ENCODE peak calls at places on chromosomes 7 and 10, in six cellular contexts. B is HCT116, D is SK-N-SH, M is Panc1, A is K562, W is GM12878. U is an unnamed sample.
A peak's percentile ranks its signal among the peaks of the same experiment; 100 is the strongest.

GRCh38 chr10:20006169-20006870 is 190.1 kb downstream of the PLXDC2 start:
- DNase-seq in D (no peak), A (no peak), W (no peak), M (no peak), B (no peak), U (no peak)

GRCh38 chr7:138370956-138371355 is 89.1 kb upstream of the TRIM24 start:
- DNase-seq in A (no peak), B (no peak), W (no peak), M (no peak), D (no peak), U (no peak)

GRCh38 chr7:140222797-140223196 is 46.0 kb upstream of the KDM7A start:
- DNase-seq in M (no peak), D (no peak), B (no peak), A (no peak), W (no peak), U (no peak)

GRCh38 chr10:110859206-110859946 is 12.4 kb upstream of the PDCD4 start:
- DNase-seq in A (no peak), W (no peak), M (no peak), D (no peak), B (no peak), U (no peak)

GRCh38 chr7:23117841-23118240 is 12.3 kb downstream of the KLHL7 start:
- DNase-seq in D (no peak), B (no peak), W (no peak), A (no peak), M (no peak), U (no peak)

GRCh38 chr10:68434657-68435056 is 27.6 kb upstream of the RUFY2 start:
- DNase-seq in D (no peak), W (no peak), B (no peak), A (no peak), M (no peak), U (no peak)

GRCh38 chr10:75396861-75397570 is 4.5 kb downstream of the ZNF503 start:
- DNase-seq in B (no peak), A (no peak), D (no peak), W (no peak), M (no peak), U (no peak)

GRCh38 chr10:100510533-100511308 is 8.9 kb downstream of the SEC31B start:
- DNase-seq in M (no peak), A (no peak), B (no peak), W (no peak), D (no peak), U (no peak)

GRCh38 chr7:141014091-141014490 is 661 bp downstream of the MRPS33 start:
- DNase-seq in W (no peak), D (peak; percentile 38), B (no peak), M (no peak), A (peak; percentile 43), U (no peak)

GRCh38 chr7:37912756-37913155 is 3.9 kb downstream of the SFRP4 start:
- DNase-seq in B (no peak), W (no peak), A (no peak), D (no peak), M (no peak), U (no peak)

GRCh38 chr10:28839600-28840007 is 162.3 kb downstream of the BAMBI start:
- DNase-seq in B (peak; percentile 45), W (no peak), M (no peak), A (peak; percentile 25), D (peak; percentile 28), U (peak; percentile 21)

GRCh38 chr7:66183700-66184099 is 21.4 kb upstream of the TPST1 start:
- DNase-seq in A (no peak), W (no peak), M (no peak), B (no peak), D (no peak), U (no peak)

GRCh38 chr7:26857534-26858228 is 6.7 kb downstream of the SKAP2 start:
- DNase-seq in D (peak; percentile 13), M (no peak), B (no peak), W (no peak), A (no peak), U (no peak)

GRCh38 chr7:118586248-118586647 is 361.7 kb downstream of the ANKRD7 start:
- DNase-seq in A (no peak), M (no peak), W (no peak), B (no peak), D (no peak), U (no peak)

GRCh38 chr7:118590107-118590506 is 365.6 kb downstream of the ANKRD7 start:
- DNase-seq in M (no peak), B (peak; percentile 3), A (no peak), D (no peak), W (no peak), U (no peak)
- TF ChIP-seq REST in M (no peak), B (no peak), A (no peak), D (no peak), W (no peak), U (no peak)

DNA sequence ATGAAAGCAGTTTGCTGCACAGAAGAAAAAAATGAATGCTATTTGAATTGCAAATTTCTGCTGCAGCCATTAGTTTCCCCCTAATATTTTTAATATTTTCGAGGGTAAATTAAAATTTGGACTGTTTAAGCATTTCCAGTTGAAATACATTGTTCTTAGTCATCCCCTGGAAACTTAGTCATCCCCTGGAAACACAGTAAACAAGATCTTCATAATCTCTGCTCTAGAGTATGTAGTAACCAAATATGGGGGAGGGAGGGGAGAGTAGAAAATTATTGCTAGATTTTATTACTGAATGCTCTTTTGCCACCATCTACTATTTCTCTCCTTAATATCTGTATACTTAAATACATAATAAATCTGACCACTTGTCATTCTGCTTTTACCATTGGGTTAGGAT is 1053.3 kb downstream of the SORCS1 start:
- DNase-seq in B (no peak), A (no peak), D (no peak), W (no peak), M (no peak), U (no peak)
- TF ChIP-seq SIN3A in B (no peak), A (no peak), D (no peak), W (no peak), M (no peak), U (no peak)

GRCh38 chr7:90595801-90596683 is at the start of gene CDK14:
- DNase-seq in A (peak; percentile 84), M (no peak), B (peak; percentile 23), W (no peak), D (peak; percentile 96), U (peak; percentile 46)

GRCh38 chr7:90594791-90595317 is 1.3 kb upstream of the CDK14 start:
- DNase-seq in W (no peak), A (no peak), D (peak; percentile 32), B (no peak), M (no peak), U (no peak)

GRCh38 chr7:90595341-90595800 is 750 bp upstream of the CDK14 start:
- DNase-seq in D (no peak), M (no peak), W (no peak), A (no peak), B (no peak), U (no peak)

GRCh38 chr7:90593205-90593604 is 2.9 kb upstream of the CDK14 start:
- DNase-seq in W (no peak), A (no peak), D (peak; percentile 68), B (no peak), M (no peak), U (no peak)

DNA sequence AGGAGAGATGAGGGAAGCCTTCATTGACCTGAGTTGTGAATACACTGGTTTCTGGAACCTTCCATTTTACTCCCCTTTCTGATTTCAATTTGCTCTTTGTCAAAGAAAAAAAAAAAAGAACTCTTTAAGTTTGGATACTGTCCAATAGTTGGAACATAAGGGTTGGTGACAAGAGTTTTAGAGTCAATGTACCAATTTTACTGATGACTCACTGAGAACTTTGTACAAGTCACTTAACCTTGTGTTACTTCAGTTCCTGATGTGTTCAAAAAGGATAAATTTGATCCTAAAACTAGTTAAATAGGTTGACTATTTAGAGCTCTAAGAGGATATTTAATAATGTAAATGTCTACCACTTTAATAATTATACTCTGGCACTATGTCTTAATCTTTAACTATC is 4.1 kb upstream of the CDK14 start:
- DNase-seq in B (no peak), W (no peak), M (no peak), D (no peak), A (no peak), U (no peak)
- TF ChIP-seq REST in B (no peak), W (no peak), M (no peak), D (no peak), A (no peak), U (no peak)

DNA sequence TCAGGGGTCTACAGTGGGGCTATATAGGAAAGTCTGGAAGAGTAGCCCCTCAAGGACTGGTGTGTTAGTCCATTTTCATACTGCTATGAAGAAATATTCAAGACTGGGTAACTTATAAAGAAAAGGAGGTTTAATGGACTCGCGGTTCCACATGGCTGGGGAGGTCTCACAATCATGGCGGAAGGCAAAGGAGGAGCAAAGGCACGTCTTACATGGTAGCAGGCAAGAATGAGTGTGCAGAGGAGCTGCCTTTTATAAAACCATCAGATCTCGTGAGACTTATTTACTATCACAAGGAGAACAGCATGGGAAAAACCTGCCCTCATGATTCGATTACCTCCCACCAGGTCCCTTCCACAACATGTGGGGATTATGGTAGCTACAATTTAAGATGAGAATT is 3.0 kb downstream of the FKBP14 start:
- DNase-seq in M (no peak), D (no peak), W (no peak), B (no peak), A (no peak), U (no peak)
- TF ChIP-seq SIN3A in M (no peak), D (no peak), W (no peak), B (no peak), A (no peak), U (no peak)